ENCODE peak calls at places on chromosomes 4 and X, in seven cellular contexts. A, F, C, K, B, Q and S are unnamed samples.

GRCh38 chr4:83371936-83372335 is 37.3 kb upstream of the HPSE start:
- DNase-seq in A (no peak), F (no peak), C (no peak), K (no peak), B (no peak), Q (no peak), S (no peak)

GRCh38 chrX:75746891-75747639 is 38.0 kb downstream of the MAGEE2 start:
- DNase-seq in A (peak), F (peak), C (peak), K (no peak), B (peak), Q (no peak), S (no peak)

GRCh38 chr4:984336-985054 is 2.3 kb upstream of the IDUA start:
- DNase-seq in A (no peak), F (no peak), C (no peak), K (no peak), B (no peak), Q (no peak), S (no peak)

GRCh38 chr4:145056325-145057130 is 41.5 kb downstream of the ANAPC10 start:
- DNase-seq in A (no peak), F (no peak), C (no peak), K (no peak), B (no peak), Q (no peak), S (no peak)

GRCh38 chr4:8009710-8010534 is 70.3 kb upstream of the AFAP1 start:
- DNase-seq in A (no peak), F (no peak), C (no peak), K (no peak), B (no peak), Q (no peak), S (no peak)

GRCh38 chr4:117796677-117797076 is 237.6 kb upstream of the NDST3 start:
- DNase-seq in A (no peak), F (no peak), C (peak), K (no peak), B (no peak), Q (no peak), S (peak)

GRCh38 chr4:175215657-175216056 is 297.5 kb downstream of the ADAM29 start:
- DNase-seq in A (no peak), F (no peak), C (no peak), K (no peak), B (no peak), Q (no peak), S (no peak)

GRCh38 chr4:14646831-14647230 is 355.4 kb upstream of the CPEB2 start:
- DNase-seq in A (no peak), F (no peak), C (no peak), K (no peak), B (no peak), Q (no peak), S (no peak)

GRCh38 chr4:5389756-5390155 is 318.6 kb downstream of the EVC2 start:
- DNase-seq in A (no peak), F (no peak), C (no peak), K (no peak), B (no peak), Q (no peak), S (no peak)